ENCODE peak calls at places on chromosomes 2 and 18, in six cellular contexts. G is ACHN; Y is CD8-positive, alpha-beta memory T cell; T is COR-L47; B is Daoy; D is AG09319. U is an unnamed sample.

GRCh38 chr2:238569415-238570195 is 142.9 kb downstream of the ASB1 start:
- DNase-seq in G (no peak), Y (no peak), T (no peak), B (no peak), D (no peak), U (no peak)

GRCh38 chr2:180699657-180700361 is 280.6 kb upstream of the UBE2E3 start:
- DNase-seq in G (no peak), Y (no peak), T (no peak), B (no peak), D (no peak), U (no peak)

GRCh38 chr2:118697771-118698170 is 149.7 kb downstream of the EN1 start:
- DNase-seq in G (no peak), Y (no peak), T (no peak), B (no peak), D (no peak), U (peak; percentile 12)

GRCh38 chr18:59569321-59569720 is 127.9 kb downstream of the CCBE1 start:
- DNase-seq in G (no peak), Y (no peak), T (no peak), B (no peak), D (no peak), U (no peak)

GRCh38 chr2:136319227-136319626 is 201.3 kb upstream of the CXCR4 start:
- DNase-seq in G (no peak), Y (no peak), T (no peak), B (peak; percentile 30), D (no peak), U (no peak)

GRCh38 chr18:59715966-59716369 is 18.7 kb upstream of the CCBE1 start:
- DNase-seq in G (peak; percentile 96), Y (no peak), T (no peak), B (peak; percentile 82), D (peak; percentile 76), U (peak; percentile 64)

GRCh38 chr2:223860809-223861738 is 23.7 kb upstream of the AP1S3 start:
- DNase-seq in G (peak; percentile 96), Y (no peak), T (no peak), B (peak; percentile 76), D (no peak), U (peak; percentile 86)

GRCh38 chr18:41783065-41783818 is 171.8 kb upstream of the PIK3C3 start:
- DNase-seq in G (no peak), Y (no peak), T (no peak), B (no peak), D (no peak), U (no peak)

GRCh38 chr2:30569991-30570390 is 122.9 kb downstream of the LCLAT1 start:
- DNase-seq in G (no peak), Y (no peak), T (no peak), B (no peak), D (no peak), U (no peak)

GRCh38 chr2:35741556-35741955 is 614.0 kb upstream of the CRIM1 start:
- DNase-seq in G (no peak), Y (no peak), T (no peak), B (no peak), D (no peak), U (no peak)

GRCh38 chr2:47891369-47892337 is 14.6 kb downstream of the FBXO11 start:
- DNase-seq in G (no peak), Y (no peak), T (no peak), B (no peak), D (no peak), U (no peak)

GRCh38 chr2:233349005-233349998 is 5.0 kb upstream of the DGKD start:
- DNase-seq in G (no peak), Y (no peak), T (peak; percentile 17), B (no peak), D (no peak), U (no peak)

GRCh38 chr18:70405051-70405450 is 116.2 kb downstream of the SOCS6 start:
- DNase-seq in G (no peak), Y (no peak), T (no peak), B (no peak), D (no peak), U (no peak)

GRCh38 chr2:220077488-220077887 is 450.1 kb downstream of the SLC4A3 start:
- DNase-seq in G (no peak), Y (no peak), T (no peak), B (peak; percentile 42), D (peak; percentile 57), U (no peak)

GRCh38 chr2:37625781-37626548 is 45.5 kb downstream of the CDC42EP3 start:
- DNase-seq in G (no peak), Y (peak; percentile 38), T (peak; percentile 83), B (peak; percentile 75), D (no peak), U (no peak)

GRCh38 chr18:48808476-48808875 is 142.3 kb downstream of the SMAD7 start:
- DNase-seq in G (no peak), Y (no peak), T (no peak), B (no peak), D (no peak), U (no peak)

GRCh38 chr18:77135339-77136075 is 2.9 kb upstream of the MBP start:
- DNase-seq in G (no peak), Y (no peak), T (no peak), B (no peak), D (no peak), U (no peak)

GRCh38 chr2:172232638-172233253 is 130.0 kb upstream of the DLX2 start:
- DNase-seq in G (no peak), Y (no peak), T (no peak), B (no peak), D (no peak), U (no peak)

U was measured in Caki2.